ENCODE peak calls at places on chromosome 20, in six cellular contexts. N is iris pigment epithelial cell; W is KBM-7; C is activated T-helper 1 cell treated with Interleukin-2 at 50 U/mL for 16 hours; S is activated CD4-positive, alpha-beta memory T cell treated with anti-CD3 and anti-CD28 coated beads, Interleukin-2, amount 10 ng/mL, durations not matched to agents 7 days and 5 days; F is activated naive CD8-positive, alpha-beta T cell treated with anti-CD3 and anti-CD28 coated beads for 36 hours. P is an unnamed sample.

GRCh38 chr20:56249244-56249955 is 868 bp downstream of the MC3R start:
- DNase-seq in N (peak), W (peak), C (no peak), S (peak), F (peak), P (peak)

GRCh38 chr20:32326507-32326851 is 31.7 kb upstream of the ASXL1 start:
- DNase-seq in N (peak), W (no peak), C (no peak), S (no peak), F (no peak), P (no peak)

GRCh38 chr20:1370548-1371110 is 22.2 kb downstream of the FKBP1A start:
- DNase-seq in N (no peak), W (no peak), C (no peak), S (no peak), F (no peak), P (no peak)

GRCh38 chr20:35319206-35320197 is 27.3 kb upstream of the FAM83C start:
- DNase-seq in N (peak), W (no peak), C (no peak), S (no peak), F (no peak), P (no peak)

GRCh38 chr20:57655812-57656161 is 35.6 kb upstream of the ZBP1 start:
- DNase-seq in N (no peak), W (no peak), C (no peak), S (peak), F (no peak), P (no peak)

GRCh38 chr20:6882911-6883310 is 115.4 kb downstream of the BMP2 start:
- DNase-seq in N (peak), W (no peak), C (no peak), S (no peak), F (no peak), P (no peak)

GRCh38 chr20:56433880-56434255 is 21.8 kb downstream of the CASS4 start:
- DNase-seq in N (peak), W (no peak), C (no peak), S (no peak), F (no peak), P (no peak)

GRCh38 chr20:9442858-9443257 is 71.5 kb upstream of the LAMP5 start:
- DNase-seq in N (no peak), W (no peak), C (no peak), S (no peak), F (no peak), P (peak)

GRCh38 chr20:20009784-20010253 is 7.3 kb upstream of the NAA20 start:
- DNase-seq in N (no peak), W (no peak), C (no peak), S (no peak), F (no peak), P (no peak)

GRCh38 chr20:49419785-49420184 is 62.7 kb downstream of the KCNB1 start:
- DNase-seq in N (no peak), W (no peak), C (no peak), S (no peak), F (no peak), P (no peak)

GRCh38 chr20:9945406-9945805 is 89.4 kb upstream of the ANKEF1 start:
- DNase-seq in N (peak), W (no peak), C (no peak), S (no peak), F (no peak), P (no peak)

GRCh38 chr20:34249291-34249690 is 8.1 kb downstream of the ASIP start:
- DNase-seq in N (peak), W (peak), C (no peak), S (no peak), F (no peak), P (peak)

GRCh38 chr20:58113706-58114105 is 114.7 kb downstream of the ANKRD60 start:
- DNase-seq in N (no peak), W (no peak), C (no peak), S (no peak), F (no peak), P (no peak)

GRCh38 chr20:17679786-17680127 is 2.3 kb downstream of the RRBP1 start:
- DNase-seq in N (no peak), W (no peak), C (no peak), S (no peak), F (no peak), P (no peak)

GRCh38 chr20:64099880-64100565 is 7.3 kb downstream of the NPBWR2 start:
- DNase-seq in N (no peak), W (no peak), C (no peak), S (no peak), F (no peak), P (no peak)

GRCh38 chr20:63968136-63968927 is 1.4 kb downstream of the ZNF512B start:
- DNase-seq in N (no peak), W (no peak), C (no peak), S (no peak), F (no peak), P (no peak)

GRCh38 chr20:24648919-24649318 is 179.5 kb downstream of the SYNDIG1 start:
- DNase-seq in N (no peak), W (no peak), C (no peak), S (no peak), F (no peak), P (no peak)

GRCh38 chr20:56004611-56005388 is 519 bp downstream of the CBLN4 start:
- DNase-seq in N (no peak), W (no peak), C (no peak), S (no peak), F (no peak), P (no peak)

GRCh38 chr20:20452254-20452676 is 84.4 kb downstream of the INSM1 start:
- DNase-seq in N (peak), W (no peak), C (peak), S (peak), F (peak), P (peak)

GRCh38 chr20:4082406-4083102 is 67.2 kb upstream of the RNF24 start:
- DNase-seq in N (peak), W (peak), C (peak), S (peak), F (peak), P (peak)

GRCh38 chr20:46087161-46087560 is 2.6 kb downstream of the NCOA5 start:
- DNase-seq in N (peak), W (peak), C (no peak), S (no peak), F (no peak), P (peak)

GRCh38 chr20:32168184-32168910 is 39.2 kb downstream of the PLAGL2 start:
- DNase-seq in N (peak), W (peak), C (no peak), S (no peak), F (no peak), P (no peak)

GRCh38 chr20:47529840-47530239 is 28.2 kb downstream of the NCOA3 start:
- DNase-seq in N (peak), W (no peak), C (no peak), S (no peak), F (no peak), P (no peak)

GRCh38 chr20:24382775-24383174 is 86.7 kb upstream of the SYNDIG1 start:
- DNase-seq in N (no peak), W (no peak), C (no peak), S (no peak), F (no peak), P (no peak)

GRCh38 chr20:32982617-32983458 is 21.4 kb downstream of the SUN5 start:
- DNase-seq in N (no peak), W (no peak), C (no peak), S (no peak), F (no peak), P (no peak)

GRCh38 chr20:48026981-48027592 is 241.8 kb upstream of the SULF2 start:
- DNase-seq in N (no peak), W (no peak), C (no peak), S (no peak), F (no peak), P (no peak)

GRCh38 chr20:3121271-3121911 is 36.9 kb upstream of the AVP start:
- DNase-seq in N (no peak), W (peak), C (no peak), S (peak), F (no peak), P (peak)

GRCh38 chr20:63772781-63773520 is 33.4 kb downstream of the SLC2A4RG start:
- DNase-seq in N (no peak), W (no peak), C (no peak), S (no peak), F (no peak), P (peak)

GRCh38 chr20:39310363-39311037 is 348.4 kb downstream of the DHX35 start:
- DNase-seq in N (no peak), W (no peak), C (no peak), S (no peak), F (no peak), P (no peak)

GRCh38 chr20:59636791-59637370 is 32.5 kb downstream of the PHACTR3 start:
- DNase-seq in N (no peak), W (no peak), C (no peak), S (no peak), F (no peak), P (no peak)

GRCh38 chr20:51574248-51575033 is 31.9 kb upstream of the NFATC2 start:
- DNase-seq in N (peak), W (no peak), C (no peak), S (no peak), F (no peak), P (no peak)

P was measured in MV-4-11.